ENCODE peak calls at places on chromosomes 2 and 18, in eight cellular contexts. E is GM23248, Q is DND-41, B is neural progenitor cell, C is endothelial cell of umbilical vein, M is GM23338, D is PC-9, P is GM12878. X is an unnamed sample. For H3K4me1 and H3K27me3, the result is how much of the 10 kb centered on the place peaks cover.

GRCh38 chr2:102770506-102770905 is 8.7 kb downstream of the TMEM182 start:
- DNase-seq in D (no peak), B (peak), E (no peak), Q (no peak), M (no peak), P (no peak), C (no peak), X (no peak)

GRCh38 chr2:95034221-95034620 is 8.7 kb downstream of the MAL start:
- DNase-seq in M (no peak), B (no peak), E (peak), D (peak), C (no peak), Q (no peak), P (no peak), X (no peak)

GRCh38 chr2:148602918-148603561 is 41.5 kb upstream of the EPC2 start:
- DNase-seq in P (no peak), D (no peak), M (no peak), C (no peak), B (no peak), E (no peak), Q (no peak), X (no peak)

GRCh38 chr2:181892795-181893435 is 1.4 kb downstream of the ITPRID2 start:
- DNase-seq in C (peak), Q (no peak), D (peak), E (peak), P (no peak), B (no peak), M (no peak), X (no peak)

GRCh38 chr2:240989451-240990265 is 8.8 kb upstream of the SNED1 start:
- DNase-seq in M (peak), D (peak), E (peak), P (no peak), C (peak), Q (no peak), B (peak), X (peak)

GRCh38 chr2:202056611-202057010 is 16.4 kb upstream of the KIAA2012 start:
- DNase-seq in Q (no peak), E (peak), P (no peak), C (no peak), B (no peak), D (no peak), M (no peak), X (no peak)

GRCh38 chr2:8015848-8016580 is 665.8 kb upstream of the ID2 start:
- DNase-seq in B (no peak), C (no peak), D (no peak), Q (no peak), E (no peak), P (no peak), M (no peak), X (no peak)

GRCh38 chr2:182866461-182867369 is at the start of gene FRZB:
- DNase-seq in B (peak), E (peak), P (no peak), C (peak), D (no peak), M (peak), Q (no peak), X (no peak)

GRCh38 chr2:179130560-179130959 is 80.6 kb upstream of the CCDC141 start:
- DNase-seq in D (no peak), M (no peak), P (no peak), B (no peak), C (no peak), E (no peak), Q (no peak), X (no peak)

GRCh38 chr2:218009191-218010114 is 6.7 kb upstream of the TNS1 start:
- DNase-seq in Q (no peak), B (peak), E (peak), C (no peak), D (no peak), M (peak), P (no peak), X (no peak)

GRCh38 chr2:98436734-98437133 is 7.9 kb upstream of the INPP4A start:
- DNase-seq in E (no peak), C (no peak), M (peak), P (no peak), Q (no peak), D (no peak), B (no peak), X (no peak)

GRCh38 chr2:23803965-23804542 is 122.9 kb downstream of the ATAD2B start:
- DNase-seq in C (peak), B (peak), Q (peak), E (peak), D (no peak), M (peak), P (no peak), X (no peak)

GRCh38 chr18:57409650-57410049 is 25.5 kb upstream of the ONECUT2 start:
- DNase-seq in B (no peak), P (no peak), M (no peak), E (no peak), Q (no peak), D (no peak), C (no peak), X (no peak)

GRCh38 chr2:205650450-205650849 is 31.9 kb upstream of the NRP2 start:
- DNase-seq in P (no peak), Q (no peak), B (peak), D (peak), M (peak), C (peak), E (peak), X (no peak)

GRCh38 chr2:160141944-160142343 is 58.1 kb downstream of the ITGB6 start:
- DNase-seq in B (no peak), P (no peak), Q (no peak), C (no peak), E (no peak), D (no peak), M (no peak), X (no peak)

GRCh38 chr18:45175505-45175904 is 439.8 kb upstream of the SLC14A2 start:
- DNase-seq in P (no peak), E (no peak), Q (no peak), C (no peak), B (no peak), M (no peak), D (no peak), X (no peak)

GRCh38 chr2:63078852-63079606 is 28.4 kb downstream of the OTX1 start:
- DNase-seq in D (no peak), E (peak), C (peak), P (no peak), B (peak), M (peak), Q (peak), X (peak)

GRCh38 chr2:192194065-192194865 is 468 bp downstream of the TMEFF2 start:
- DNase-seq in M (peak), B (no peak), P (no peak), C (peak), E (peak), Q (no peak), D (no peak), X (no peak)
- H2AFZ ChIP-seq in M (peak), B (peak), P (no peak), C (peak), E (peak), Q (no peak), D (no peak), X (peak)

DNA sequence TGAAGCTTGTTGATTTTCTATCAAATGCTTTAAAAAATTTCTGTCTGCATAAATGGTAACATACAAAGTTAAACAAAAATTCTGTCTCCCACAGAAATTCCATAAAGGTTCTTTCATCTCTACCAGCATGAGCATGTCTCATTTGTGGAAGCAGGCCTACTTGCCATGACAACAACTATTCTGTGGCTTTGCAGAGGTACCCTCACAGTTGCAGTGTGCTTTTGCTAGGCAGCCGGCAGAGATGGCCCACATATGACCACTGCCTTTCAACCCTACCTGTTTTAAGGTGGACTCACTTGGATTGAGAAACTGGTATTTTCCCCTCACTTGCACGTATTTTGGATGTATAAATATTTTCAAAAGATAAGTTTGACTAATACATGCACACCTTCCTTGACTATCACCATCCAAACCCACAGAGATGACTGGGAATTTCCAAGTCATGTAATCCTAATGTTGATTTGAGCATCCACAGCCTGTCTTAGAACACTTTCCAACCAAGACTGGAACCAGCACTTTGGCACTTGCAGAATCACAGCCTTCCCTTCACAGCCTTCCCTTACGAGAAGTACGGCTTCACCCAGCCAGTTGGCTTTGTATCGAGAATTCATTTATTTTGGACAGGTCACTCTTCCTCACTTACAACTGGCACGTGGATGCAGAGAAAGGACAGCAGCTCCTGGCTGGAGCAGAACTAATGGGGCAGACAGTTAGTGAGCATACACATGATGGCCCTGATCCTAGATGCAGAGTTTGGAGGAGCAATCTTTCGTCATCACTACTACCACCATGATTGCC is 9.3 kb upstream of the FHL2 start:
- DNase-seq in C (no peak), M (no peak), D (no peak), P (no peak), E (no peak), B (no peak), Q (no peak), X (no peak)
- H3K4me1 ChIP-seq in C (under half), M (under half), D (under half), P (under half), E (half or more), B (under half), Q (under half), X (under half)

GRCh38 chr2:104841694-104842093 is 12.2 kb upstream of the POU3F3 start:
- DNase-seq in P (no peak), Q (no peak), C (no peak), D (no peak), E (no peak), B (no peak), M (no peak), X (no peak)
- H3K27me3 ChIP-seq in P (under half), Q (under half), C (under half), D (under half), E (half or more), B (half or more), M (half or more), X (under half)

GRCh38 chr18:25496544-25496943 is 144.6 kb upstream of the ZNF521 start:
- DNase-seq in M (no peak), P (no peak), C (no peak), Q (no peak), E (no peak), D (no peak), B (no peak), X (no peak)
- H2AFZ ChIP-seq in M (no peak), P (no peak), C (no peak), Q (no peak), E (no peak), D (no peak), B (no peak), X (no peak)

GRCh38 chr2:40285391-40285790 is 166.5 kb downstream of the SLC8A1 start:
- DNase-seq in Q (no peak), B (no peak), D (no peak), C (no peak), E (no peak), M (no peak), P (no peak), X (no peak)
- H3K4me1 ChIP-seq in Q (under half), B (under half), D (under half), C (under half), E (under half), M (under half), P (under half), X (under half)

DNA sequence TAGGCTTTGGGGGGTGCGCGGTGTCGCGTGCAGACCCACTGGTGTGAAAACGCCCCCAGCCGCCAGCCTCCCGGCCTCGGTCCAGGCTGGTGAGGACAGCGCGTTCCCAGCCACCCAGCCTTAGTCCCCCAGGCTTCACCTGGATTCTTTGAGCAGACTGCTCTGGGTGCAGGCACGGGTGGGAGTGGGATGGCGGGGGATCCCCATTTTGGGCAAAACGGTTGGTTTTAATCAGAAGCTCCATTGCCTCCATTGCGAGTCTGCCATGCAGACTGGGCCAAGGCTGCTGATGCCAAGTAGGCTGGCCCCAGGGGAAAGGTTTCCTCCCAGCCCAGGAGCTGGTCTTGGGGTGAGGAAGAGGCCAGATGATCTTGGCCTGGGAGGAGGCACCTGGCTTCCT is 445 bp downstream of the MLPH start:
- DNase-seq in D (peak), P (no peak), E (no peak), M (no peak), C (no peak), Q (no peak), B (no peak), X (no peak)
- H3K27me3 ChIP-seq in D (under half), P (under half), E (under half), M (under half), C (under half), Q (under half), B (half or more), X (under half)

DNA sequence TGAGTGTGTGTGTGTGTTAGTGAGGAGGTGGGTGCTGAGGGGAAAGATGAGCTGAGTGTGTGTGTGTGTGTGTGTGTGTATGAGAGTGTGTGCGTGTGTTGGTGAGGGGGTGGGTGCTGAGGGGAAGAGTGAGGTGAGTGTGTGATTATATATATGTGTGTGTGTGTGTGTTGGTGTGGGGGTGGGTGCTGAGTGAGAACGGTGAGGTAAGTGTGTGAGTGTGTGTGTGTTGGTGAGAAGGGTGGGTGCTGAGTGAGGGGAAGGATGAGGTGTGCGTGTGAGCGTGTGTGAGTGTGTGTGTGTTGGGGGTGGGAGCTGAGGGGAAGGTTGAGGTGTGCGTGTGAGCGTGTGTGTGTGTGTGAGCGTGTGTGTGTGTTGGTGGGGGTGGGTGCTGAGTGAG is 322.0 kb upstream of the NT5C1B start:
- DNase-seq in E (no peak), D (no peak), C (no peak), B (no peak), M (no peak), Q (no peak), P (no peak), X (no peak)
- H2AFZ ChIP-seq in E (peak), D (no peak), C (no peak), B (no peak), M (no peak), Q (no peak), P (no peak), X (no peak)

DNA sequence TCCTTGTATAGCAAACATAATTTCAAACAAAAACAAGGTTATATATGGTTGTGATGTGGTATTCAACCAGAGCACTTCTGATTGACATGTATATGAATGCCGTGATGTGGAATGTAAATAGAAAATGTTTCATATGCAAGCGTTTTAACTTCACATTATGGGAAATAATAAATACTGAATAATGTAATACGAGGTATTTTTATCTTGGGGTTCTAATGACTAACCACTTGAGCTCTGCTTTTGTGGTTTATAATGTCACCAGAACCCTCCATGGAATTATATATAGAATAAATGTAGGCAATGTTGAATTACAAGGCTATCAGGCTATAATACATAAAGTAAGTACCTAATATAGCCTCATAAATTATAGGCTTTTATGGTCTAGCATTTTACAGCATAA is 72.4 kb downstream of the ZNF521 start:
- DNase-seq in C (no peak), B (no peak), D (no peak), Q (no peak), M (no peak), E (peak), P (no peak), X (no peak)
- H3K4me1 ChIP-seq in C (half or more), B (half or more), D (under half), Q (under half), M (under half), E (under half), P (under half), X (under half)

X was measured in MM.1S.